ENCODE peak calls at places on chromosome 12, in nine cellular contexts. K is left ventricle myocardium inferior; I is D721Med; N is BE2C; L is lower lobe of right lung; V is cardiac muscle cell; M is spleen; W is CD4-positive, alpha-beta T cell; S is astrocyte of the cerebellum. U is an unnamed sample.

GRCh38 chr12:55850893-55851292 is 8.2 kb upstream of the MMP19 start:
- DNase-seq in K (no peak), I (no peak), N (no peak), L (no peak), V (peak), M (no peak), W (no peak), S (no peak), U (no peak)

GRCh38 chr12:111570090-111570961 is 28.8 kb downstream of the ATXN2 start:
- DNase-seq in K (no peak), I (no peak), N (no peak), L (no peak), V (no peak), M (no peak), W (no peak), S (peak), U (no peak)

GRCh38 chr12:88662093-88662492 is 81.8 kb upstream of the KITLG start:
- DNase-seq in K (no peak), I (no peak), N (no peak), L (no peak), V (no peak), M (no peak), W (no peak), S (no peak), U (no peak)

GRCh38 chr12:109440851-109441490 is 36.1 kb downstream of the KCTD10 start:
- DNase-seq in K (no peak), I (no peak), N (peak), L (no peak), V (peak), M (no peak), W (no peak), S (no peak), U (no peak)

GRCh38 chr12:124680863-124681778 is 113.7 kb upstream of the NCOR2 start:
- DNase-seq in K (peak), I (no peak), N (peak), L (peak), V (no peak), M (no peak), W (no peak), S (peak), U (peak)

GRCh38 chr12:95214466-95214865 is 2.8 kb downstream of the FGD6 start:
- DNase-seq in K (no peak), I (no peak), N (no peak), L (no peak), V (no peak), M (no peak), W (no peak), S (no peak), U (no peak)

GRCh38 chr12:110010853-110011835 is 11.9 kb downstream of the ANKRD13A start:
- DNase-seq in K (no peak), I (no peak), N (no peak), L (no peak), V (no peak), M (no peak), W (no peak), S (no peak), U (no peak)

GRCh38 chr12:53425515-53426150 is 2.0 kb downstream of the AMHR2 start:
- DNase-seq in K (no peak), I (no peak), N (no peak), L (no peak), V (no peak), M (peak), W (no peak), S (no peak), U (no peak)

GRCh38 chr12:26028953-26029740 is 70.7 kb downstream of the RASSF8 start:
- DNase-seq in K (no peak), I (no peak), N (peak), L (no peak), V (peak), M (no peak), W (no peak), S (peak), U (peak)

GRCh38 chr12:54723653-54724256 is 75.6 kb upstream of the DCD start:
- DNase-seq in K (no peak), I (no peak), N (peak), L (no peak), V (peak), M (no peak), W (peak), S (no peak), U (peak)

GRCh38 chr12:123265851-123266678 is 5.6 kb downstream of the CDK2AP1 start:
- DNase-seq in K (no peak), I (no peak), N (no peak), L (peak), V (no peak), M (no peak), W (no peak), S (no peak), U (no peak)

GRCh38 chr12:93740721-93741120 is 63.5 kb downstream of the CRADD start:
- DNase-seq in K (no peak), I (no peak), N (no peak), L (no peak), V (no peak), M (no peak), W (no peak), S (no peak), U (no peak)

GRCh38 chr12:93743229-93743998 is 66.2 kb downstream of the CRADD start:
- DNase-seq in K (no peak), I (no peak), N (no peak), L (no peak), V (no peak), M (no peak), W (no peak), S (no peak), U (no peak)

GRCh38 chr12:93741741-93742085 is 64.5 kb downstream of the CRADD start:
- DNase-seq in K (no peak), I (no peak), N (peak), L (no peak), V (peak), M (no peak), W (no peak), S (no peak), U (peak)

GRCh38 chr12:93743999-93744689 is 67.0 kb downstream of the CRADD start:
- DNase-seq in K (no peak), I (no peak), N (no peak), L (no peak), V (no peak), M (no peak), W (no peak), S (no peak), U (no peak)

GRCh38 chr12:93742086-93742934 is 65.1 kb downstream of the CRADD start:
- DNase-seq in K (peak), I (no peak), N (peak), L (peak), V (peak), M (peak), W (peak), S (peak), U (peak)
- TF ChIP-seq CTCF in K (peak), I (no peak), N (peak), L (no peak), V (peak), M (no peak), W (no peak), S (peak), U (peak)

DNA sequence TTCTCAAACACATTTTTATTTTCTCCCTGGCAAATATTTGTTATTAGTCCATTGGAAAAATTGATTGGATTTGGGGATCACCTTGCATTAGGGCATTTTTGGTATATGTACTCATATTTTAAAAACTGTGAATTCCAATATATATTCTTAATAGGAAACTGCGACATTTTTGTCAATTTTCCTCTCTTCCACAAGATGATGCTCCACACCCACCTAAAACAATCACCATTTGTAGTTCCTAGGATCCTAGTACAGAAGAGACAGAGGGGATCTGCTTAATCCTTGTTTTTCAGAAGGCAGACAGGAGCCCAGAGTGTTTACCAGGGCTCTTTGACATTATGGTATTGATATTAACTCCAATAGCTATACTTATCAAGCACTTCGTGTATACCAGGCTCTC is 22.8 kb upstream of the OASL start:
- DNase-seq in K (no peak), I (no peak), N (no peak), L (no peak), V (no peak), M (no peak), W (no peak), S (no peak), U (no peak)
- TF ChIP-seq CTCF in K (peak), I (peak), N (peak), L (no peak), V (peak), M (peak), W (no peak), S (peak), U (peak)

DNA sequence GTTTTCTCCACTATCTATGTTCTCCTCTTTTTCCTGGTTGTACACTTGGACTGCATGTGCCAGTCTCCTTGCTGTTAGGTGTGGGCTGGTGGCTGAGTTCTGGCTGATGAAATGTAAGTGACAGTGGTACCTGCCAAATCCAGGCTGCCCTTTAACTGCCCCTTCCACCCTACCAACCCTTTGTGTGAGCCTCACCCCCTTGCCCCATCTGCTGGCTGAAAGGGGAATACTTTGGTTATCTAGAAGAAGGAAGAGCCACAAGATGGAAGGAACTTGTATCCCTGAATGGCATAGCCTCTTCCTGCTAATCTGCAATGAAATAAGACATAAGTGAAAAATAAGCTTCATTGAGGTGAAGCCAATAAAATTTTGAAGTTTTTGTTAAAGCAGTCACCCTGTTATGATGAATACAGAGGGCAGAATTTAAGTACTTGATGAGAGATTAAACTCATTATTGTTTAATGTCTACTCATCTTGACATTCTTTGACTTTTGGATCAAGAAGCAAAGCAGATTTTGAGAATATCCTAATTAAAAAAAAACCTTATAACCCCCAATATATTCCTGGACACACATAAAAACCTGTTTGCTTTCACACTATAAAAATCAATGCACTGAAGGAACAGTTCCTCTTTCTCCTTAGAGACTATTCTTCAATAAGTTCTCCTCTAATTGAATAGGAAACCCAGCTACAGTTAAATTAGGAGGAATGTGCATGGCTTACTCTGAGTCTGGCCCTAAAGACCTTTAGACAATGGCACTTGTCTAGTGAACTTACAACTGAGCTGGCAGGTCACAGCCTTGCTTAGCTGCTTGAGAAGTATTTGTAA is 262.6 kb upstream of the BTG1 start:
- DNase-seq in K (no peak), I (no peak), N (peak), L (no peak), V (no peak), M (no peak), W (peak), S (no peak), U (peak)
- TF ChIP-seq CTCF in K (peak), I (peak), N (peak), L (peak), V (peak), M (peak), W (no peak), S (peak), U (peak)

GRCh38 chr12:59374783-59375182 is 221.0 kb upstream of the SLC16A7 start:
- DNase-seq in K (no peak), I (no peak), N (no peak), L (no peak), V (no peak), M (no peak), W (no peak), S (no peak), U (no peak)

GRCh38 chr12:59375633-59376032 is 220.2 kb upstream of the SLC16A7 start:
- DNase-seq in K (no peak), I (no peak), N (no peak), L (no peak), V (no peak), M (no peak), W (no peak), S (no peak), U (no peak)

GRCh38 chr12:59372971-59373370 is 222.9 kb upstream of the SLC16A7 start:
- DNase-seq in K (no peak), I (no peak), N (no peak), L (no peak), V (no peak), M (no peak), W (no peak), S (no peak), U (no peak)

GRCh38 chr12:59365133-59365532 is 230.7 kb upstream of the SLC16A7 start:
- DNase-seq in K (no peak), I (no peak), N (no peak), L (no peak), V (no peak), M (no peak), W (no peak), S (no peak), U (no peak)

DNA sequence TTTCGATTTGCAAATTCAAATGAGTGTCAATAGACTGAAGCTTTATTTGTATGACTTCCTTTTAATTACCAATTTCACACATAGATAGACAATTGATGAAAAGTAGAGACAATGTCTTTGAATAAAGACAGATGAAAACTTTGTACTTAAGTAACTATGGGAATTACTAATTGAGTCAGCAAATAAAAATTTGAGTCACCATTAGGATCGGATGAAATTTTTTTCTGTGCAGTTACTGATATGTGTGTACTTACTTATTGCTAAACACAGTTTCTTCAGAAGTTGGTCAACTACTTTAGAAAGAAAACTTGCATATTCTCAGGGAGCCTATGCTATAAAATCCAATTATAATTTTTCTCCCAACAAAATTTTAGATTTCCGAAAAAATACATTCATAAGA is 224.9 kb upstream of the SLC16A7 start:
- DNase-seq in K (no peak), I (no peak), N (no peak), L (no peak), V (no peak), M (no peak), W (no peak), S (no peak), U (no peak)
- TF ChIP-seq CTCF in K (no peak), I (no peak), N (no peak), L (no peak), V (no peak), M (no peak), W (no peak), S (no peak), U (no peak)

DNA sequence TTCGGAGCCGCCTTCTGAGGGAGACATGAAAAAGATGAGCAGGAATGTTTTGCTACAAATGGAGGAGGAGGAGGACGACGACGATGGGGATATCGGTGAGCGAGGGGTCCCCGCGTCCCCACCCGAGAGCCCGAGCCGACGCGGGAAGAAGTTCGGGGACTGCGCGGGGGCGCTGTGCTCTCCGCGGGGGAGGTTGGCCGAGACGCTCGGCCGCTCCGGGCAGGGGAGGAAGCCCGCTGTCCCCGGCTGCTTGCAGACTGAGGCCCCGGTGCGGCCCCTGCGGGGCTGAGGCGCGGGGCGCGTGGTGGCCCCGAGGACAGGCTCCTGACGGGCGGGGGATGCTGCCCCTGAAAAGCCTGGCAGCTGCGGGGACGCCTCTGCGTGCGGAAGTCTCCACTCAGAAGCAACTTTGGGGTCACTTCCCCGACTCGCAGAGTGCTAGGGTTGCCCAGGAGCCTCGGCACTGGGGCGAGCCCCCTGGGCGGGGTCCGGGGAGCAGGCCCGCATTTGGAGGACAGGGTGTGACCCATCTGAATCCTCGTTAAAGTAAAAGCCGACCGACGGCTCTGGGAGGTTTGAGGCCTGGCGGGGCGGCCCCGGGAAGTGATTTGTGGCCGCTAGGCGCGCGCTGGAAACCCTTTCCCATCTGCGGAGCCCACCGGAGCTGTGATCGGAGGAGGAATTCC is 545 bp downstream of the ANO6 start:
- DNase-seq in K (peak), I (no peak), N (peak), L (peak), V (peak), M (peak), W (peak), S (no peak), U (peak)
- TF ChIP-seq CTCF in K (peak), I (peak), N (peak), L (peak), V (peak), M (peak), W (peak), S (peak), U (peak)

GRCh38 chr12:102953221-102953620 is 4.3 kb upstream of the ASCL1 start:
- DNase-seq in K (no peak), I (no peak), N (no peak), L (no peak), V (no peak), M (no peak), W (no peak), S (no peak), U (no peak)

GRCh38 chr12:102950950-102951490 is 6.5 kb upstream of the ASCL1 start:
- DNase-seq in K (no peak), I (no peak), N (no peak), L (no peak), V (no peak), M (no peak), W (no peak), S (no peak), U (no peak)

GRCh38 chr12:102954143-102954542 is 3.3 kb upstream of the ASCL1 start:
- DNase-seq in K (no peak), I (no peak), N (no peak), L (no peak), V (no peak), M (no peak), W (no peak), S (no peak), U (no peak)

GRCh38 chr12:102948941-102949352 is 8.5 kb upstream of the ASCL1 start:
- DNase-seq in K (peak), I (no peak), N (peak), L (no peak), V (peak), M (no peak), W (peak), S (peak), U (peak)

GRCh38 chr12:102950107-102950949 is 7.1 kb upstream of the ASCL1 start:
- DNase-seq in K (no peak), I (no peak), N (peak), L (peak), V (peak), M (no peak), W (no peak), S (no peak), U (no peak)
- TF ChIP-seq CTCF in K (no peak), I (no peak), N (no peak), L (no peak), V (no peak), M (no peak), W (no peak), S (no peak), U (peak)

DNA sequence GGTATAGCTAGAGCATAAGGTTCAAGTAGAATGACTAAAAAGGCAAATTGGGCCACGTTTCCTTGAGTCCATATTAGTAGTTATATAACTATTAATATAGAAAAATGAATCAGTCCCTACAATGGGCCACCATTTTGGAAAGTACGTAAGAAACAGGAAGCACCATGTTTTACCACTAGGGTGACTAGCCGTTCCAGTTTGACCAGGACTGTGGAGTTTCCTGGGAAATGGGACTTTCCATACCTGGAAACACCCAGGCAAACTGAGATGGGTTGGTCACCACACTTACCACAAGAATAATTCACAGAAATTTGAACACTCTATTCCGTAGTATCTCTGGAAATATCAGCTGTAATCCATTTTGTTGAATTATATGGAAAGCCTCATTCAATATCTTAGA is 2.1 kb upstream of the MAGOHB start:
- DNase-seq in K (no peak), I (no peak), N (no peak), L (no peak), V (no peak), M (no peak), W (no peak), S (no peak), U (no peak)
- TF ChIP-seq CTCF in K (no peak), I (no peak), N (peak), L (no peak), V (no peak), M (no peak), W (no peak), S (no peak), U (peak)

DNA sequence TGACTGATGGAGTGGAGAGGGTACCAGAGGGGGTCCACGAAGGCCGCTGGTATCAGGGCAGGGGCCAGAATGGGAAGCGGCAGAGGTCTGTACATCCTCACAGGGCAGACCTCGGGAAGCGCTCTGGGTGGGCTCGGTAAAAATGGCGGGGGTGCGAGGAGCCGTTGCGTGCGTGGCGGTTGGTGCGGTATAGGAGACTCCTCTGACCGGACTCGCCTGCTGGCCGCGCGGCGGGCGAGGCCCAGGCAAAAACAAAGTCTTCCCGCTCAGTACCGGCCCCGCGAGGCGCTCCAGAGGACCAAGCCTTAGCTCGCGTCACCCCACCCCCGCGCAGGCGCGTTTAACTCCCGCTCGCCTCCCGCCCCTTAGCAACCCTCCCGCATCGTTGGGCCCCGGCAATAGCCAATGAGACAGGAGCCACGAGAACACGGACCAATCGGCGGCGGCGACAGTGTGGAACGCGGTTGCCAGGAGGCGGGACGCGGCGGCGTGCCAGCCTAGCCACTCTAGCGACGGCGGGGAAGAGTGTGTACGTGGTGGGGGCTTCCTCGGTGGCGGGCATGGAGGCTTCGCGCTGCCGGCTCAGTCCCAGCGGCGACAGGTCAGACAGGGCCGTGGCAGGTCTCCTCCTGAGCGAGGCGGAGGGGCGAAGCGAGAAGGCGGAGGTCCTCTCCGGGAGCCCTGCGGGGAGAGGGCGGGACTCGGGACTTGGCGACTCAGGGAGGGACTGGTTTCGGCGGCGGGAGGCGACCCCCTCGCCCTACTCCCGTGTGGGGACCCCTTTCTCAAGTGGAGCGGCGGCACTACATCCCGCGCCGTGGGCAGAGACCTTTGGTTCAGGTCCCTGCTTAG is at the start of gene TULP3:
- DNase-seq in K (peak), I (peak), N (peak), L (peak), V (peak), M (peak), W (peak), S (peak), U (peak)
- TF ChIP-seq CTCF in K (peak), I (no peak), N (no peak), L (no peak), V (peak), M (peak), W (no peak), S (no peak), U (no peak)

U was measured in neural crest cell.